ENCODE peak calls at places on chromosomes 7 and 10, in six cellular contexts. F is AML-193; U is A673; K is T-helper 2 cell; H is fibroblast of villous mesenchyme; M is effector CD8-positive, alpha-beta T cell. R is an unnamed sample.

GRCh38 chr7:3412871-3413270 is 111.8 kb downstream of the SDK1 start:
- DNase-seq in F (no peak), M (no peak), U (peak), H (no peak), K (no peak), R (no peak)

GRCh38 chr10:87750001-87750651 is 67.9 kb downstream of the ATAD1 start:
- DNase-seq in H (peak), U (peak), M (no peak), K (no peak), F (no peak), R (peak)

GRCh38 chr10:91709394-91709798 is 76.5 kb upstream of the PPP1R3C start:
- DNase-seq in U (peak), K (no peak), H (peak), M (no peak), F (no peak), R (peak)

GRCh38 chr10:71981024-71981867 is 17.1 kb downstream of the CHST3 start:
- DNase-seq in M (no peak), U (peak), K (no peak), H (no peak), F (no peak), R (peak)

GRCh38 chr7:72709909-72710308 is 118.1 kb downstream of the TYW1B start:
- DNase-seq in M (no peak), U (no peak), H (no peak), F (no peak), K (no peak), R (no peak)

GRCh38 chr10:91340613-91341362 is 69.4 kb upstream of the HECTD2 start:
- DNase-seq in U (peak), M (no peak), F (no peak), H (peak), K (no peak), R (peak)

GRCh38 chr10:33155720-33156638 is 178.5 kb downstream of the NRP1 start:
- DNase-seq in H (peak), F (peak), U (peak), K (peak), M (peak), R (peak)

GRCh38 chr10:129843131-129843541 is 120.9 kb downstream of the EBF3 start:
- DNase-seq in M (no peak), F (no peak), H (no peak), K (no peak), U (no peak), R (no peak)

GRCh38 chr10:104424719-104425118 is 71.1 kb downstream of the CFAP58 start:
- DNase-seq in M (no peak), F (no peak), H (no peak), U (no peak), K (no peak), R (no peak)

GRCh38 chr10:72223743-72224101 is 7.6 kb upstream of the ASCC1 start:
- DNase-seq in K (no peak), H (no peak), U (no peak), M (no peak), F (no peak), R (peak)

GRCh38 chr10:12938271-12938670 is 63.2 kb downstream of the CCDC3 start:
- DNase-seq in M (no peak), K (no peak), U (no peak), F (no peak), H (no peak), R (no peak)

GRCh38 chr7:51268859-51269258 is 47.8 kb downstream of the COBL start:
- DNase-seq in U (no peak), M (no peak), H (no peak), K (no peak), F (no peak), R (no peak)

GRCh38 chr10:33260403-33261239 is 73.8 kb downstream of the NRP1 start:
- DNase-seq in F (no peak), U (no peak), K (no peak), M (no peak), H (no peak), R (no peak)

GRCh38 chr10:69929575-69929974 is 123.1 kb upstream of the MACROH2A2 start:
- DNase-seq in U (no peak), M (no peak), H (no peak), K (no peak), F (no peak), R (no peak)

GRCh38 chr7:2387897-2388636 is 15.3 kb upstream of the CHST12 start:
- DNase-seq in U (no peak), F (no peak), H (no peak), K (no peak), M (no peak), R (no peak)

GRCh38 chr7:45417735-45418134 is 156.4 kb upstream of the ADCY1 start:
- DNase-seq in F (no peak), M (no peak), K (no peak), H (no peak), U (no peak), R (no peak)

GRCh38 chr10:3126741-3127342 is 45.7 kb downstream of the PITRM1 start:
- DNase-seq in M (no peak), H (peak), U (peak), F (no peak), K (no peak), R (no peak)

GRCh38 chr7:40199076-40199802 is 64.4 kb downstream of the SUGCT start:
- DNase-seq in M (no peak), K (no peak), U (peak), H (peak), F (no peak), R (peak)

GRCh38 chr10:96417432-96417831 is 58.6 kb upstream of the OPALIN start:
- DNase-seq in U (no peak), M (no peak), H (no peak), K (no peak), F (no peak), R (no peak)

GRCh38 chr7:6178273-6179029 is 94.0 kb downstream of the CYTH3 start:
- DNase-seq in F (no peak), U (no peak), M (no peak), H (no peak), K (no peak), R (no peak)

GRCh38 chr7:49020145-49020544 is 95.8 kb downstream of the CDC14C start:
- DNase-seq in M (no peak), H (no peak), F (no peak), K (no peak), U (no peak), R (no peak)

GRCh38 chr10:21406595-21407218 is 118.8 kb downstream of the SKIDA1 start:
- DNase-seq in H (peak), F (no peak), K (no peak), U (peak), M (no peak), R (peak)

GRCh38 chr7:155847821-155848435 is 35.7 kb upstream of the SHH start:
- DNase-seq in F (no peak), K (no peak), M (no peak), U (no peak), H (no peak), R (no peak)

GRCh38 chr10:52059089-52059488 is 255.0 kb upstream of the DKK1 start:
- DNase-seq in H (no peak), K (no peak), U (no peak), M (no peak), F (no peak), R (no peak)

R was measured in fibroblast of pulmonary artery.